ENCODE peak calls at places on chromosomes 13 and 19, in five cellular contexts. One of them, this sample, is unnamed.

GRCh38 chr13:43905435-43906031 is 25.8 kb downstream of the LACC1 start:
- DNase-seq in uterus: peak; percentile 18
- DNase-seq in CD8-positive, alpha-beta T cell: no peak
- DNase-seq in tibial nerve: no peak
- DNase-seq in brain microvascular endothelial cell: peak; percentile 60
- DNase-seq in this sample: no peak

GRCh38 chr13:73945371-73945770 is 188.8 kb downstream of the KLF12 start:
- DNase-seq in uterus: no peak
- DNase-seq in CD8-positive, alpha-beta T cell: no peak
- DNase-seq in tibial nerve: no peak
- DNase-seq in brain microvascular endothelial cell: no peak
- DNase-seq in this sample: no peak

GRCh38 chr13:55538424-55538823 is 1602.3 kb upstream of the PRR20A start:
- DNase-seq in uterus: no peak
- DNase-seq in CD8-positive, alpha-beta T cell: no peak
- DNase-seq in brain microvascular endothelial cell: no peak
- DNase-seq in tibial nerve: no peak
- DNase-seq in this sample: no peak

GRCh38 chr19:48837081-48837524 is 812 bp upstream of the HSD17B14 start:
- DNase-seq in tibial nerve: peak; percentile 62
- DNase-seq in uterus: peak; percentile 93
- DNase-seq in brain microvascular endothelial cell: peak; percentile 86
- DNase-seq in CD8-positive, alpha-beta T cell: peak; percentile 84
- DNase-seq in this sample: peak; percentile 93

GRCh38 chr19:52094526-52094925 is 1.0 kb downstream of the ZNF841 start:
- DNase-seq in brain microvascular endothelial cell: no peak
- DNase-seq in uterus: no peak
- DNase-seq in CD8-positive, alpha-beta T cell: no peak
- DNase-seq in tibial nerve: no peak
- DNase-seq in this sample: no peak

GRCh38 chr13:31773538-31773937 is 34.2 kb downstream of the RXFP2 start:
- DNase-seq in brain microvascular endothelial cell: peak; percentile 88
- DNase-seq in uterus: no peak
- DNase-seq in tibial nerve: no peak
- DNase-seq in CD8-positive, alpha-beta T cell: no peak
- DNase-seq in this sample: no peak

GRCh38 chr13:89066868-89067466 is 1395.8 kb downstream of the SLITRK5 start:
- DNase-seq in CD8-positive, alpha-beta T cell: no peak
- DNase-seq in tibial nerve: no peak
- DNase-seq in brain microvascular endothelial cell: no peak
- DNase-seq in uterus: no peak
- DNase-seq in this sample: no peak

GRCh38 chr19:3548594-3548993 is 8.8 kb downstream of the MFSD12 start:
- DNase-seq in brain microvascular endothelial cell: no peak
- DNase-seq in CD8-positive, alpha-beta T cell: no peak
- DNase-seq in uterus: no peak
- DNase-seq in tibial nerve: no peak
- DNase-seq in this sample: no peak

GRCh38 chr13:35903075-35903474 is 228.1 kb downstream of the DCLK1 start:
- DNase-seq in CD8-positive, alpha-beta T cell: no peak
- DNase-seq in brain microvascular endothelial cell: no peak
- DNase-seq in tibial nerve: no peak
- DNase-seq in uterus: no peak
- DNase-seq in this sample: no peak

GRCh38 chr13:113923376-113924063 is 50.4 kb downstream of the C13orf46 start:
- DNase-seq in brain microvascular endothelial cell: no peak
- DNase-seq in uterus: no peak
- DNase-seq in CD8-positive, alpha-beta T cell: peak; percentile 23
- DNase-seq in tibial nerve: peak; percentile 11
- DNase-seq in this sample: peak; percentile 40

GRCh38 chr13:84358601-84359000 is 476.3 kb upstream of the SLITRK1 start:
- DNase-seq in brain microvascular endothelial cell: no peak
- DNase-seq in CD8-positive, alpha-beta T cell: no peak
- DNase-seq in tibial nerve: no peak
- DNase-seq in uterus: no peak
- DNase-seq in this sample: no peak

GRCh38 chr13:24199016-24199415 is 38.5 kb downstream of the SPATA13 start:
- DNase-seq in tibial nerve: no peak
- DNase-seq in uterus: peak; percentile 56
- DNase-seq in brain microvascular endothelial cell: no peak
- DNase-seq in CD8-positive, alpha-beta T cell: no peak
- DNase-seq in this sample: no peak

GRCh38 chr19:4516939-4517300 is 1.4 kb downstream of the PLIN4 start:
- DNase-seq in tibial nerve: no peak
- DNase-seq in CD8-positive, alpha-beta T cell: no peak
- DNase-seq in brain microvascular endothelial cell: no peak
- DNase-seq in uterus: no peak
- DNase-seq in this sample: no peak

GRCh38 chr19:17579523-17580244 is 24.2 kb downstream of the COLGALT1 start:
- DNase-seq in brain microvascular endothelial cell: peak; percentile 40
- DNase-seq in tibial nerve: peak; percentile 61
- DNase-seq in uterus: peak; percentile 68
- DNase-seq in CD8-positive, alpha-beta T cell: no peak
- DNase-seq in this sample: no peak

GRCh38 chr13:43564941-43565340 is 221.8 kb downstream of the ENOX1 start:
- DNase-seq in tibial nerve: no peak
- DNase-seq in CD8-positive, alpha-beta T cell: no peak
- DNase-seq in brain microvascular endothelial cell: no peak
- DNase-seq in uterus: no peak
- DNase-seq in this sample: no peak

GRCh38 chr13:112904436-112904960 is 64.5 kb upstream of the MCF2L start:
- DNase-seq in tibial nerve: no peak
- DNase-seq in brain microvascular endothelial cell: no peak
- DNase-seq in CD8-positive, alpha-beta T cell: no peak
- DNase-seq in uterus: no peak
- DNase-seq in this sample: no peak

GRCh38 chr13:92175330-92175729 is 776.9 kb downstream of the GPC5 start:
- DNase-seq in uterus: no peak
- DNase-seq in CD8-positive, alpha-beta T cell: no peak
- DNase-seq in brain microvascular endothelial cell: peak; percentile 78
- DNase-seq in tibial nerve: no peak
- DNase-seq in this sample: no peak

GRCh38 chr19:29806098-29806866 is 5.5 kb upstream of the CCNE1 start:
- DNase-seq in brain microvascular endothelial cell: peak; percentile 32
- DNase-seq in uterus: no peak
- DNase-seq in CD8-positive, alpha-beta T cell: no peak
- DNase-seq in tibial nerve: no peak
- DNase-seq in this sample: no peak

GRCh38 chr19:46979103-46979769 is 40.4 kb upstream of the NPAS1 start:
- DNase-seq in CD8-positive, alpha-beta T cell: no peak
- DNase-seq in uterus: no peak
- DNase-seq in tibial nerve: no peak
- DNase-seq in brain microvascular endothelial cell: no peak
- DNase-seq in this sample: no peak

GRCh38 chr19:8468124-8468523 is 23.3 kb downstream of the HNRNPM start:
- DNase-seq in uterus: no peak
- DNase-seq in brain microvascular endothelial cell: no peak
- DNase-seq in CD8-positive, alpha-beta T cell: no peak
- DNase-seq in tibial nerve: no peak
- DNase-seq in this sample: no peak
- TF ChIP-seq CTCF in uterus: no peak
- TF ChIP-seq CTCF in brain microvascular endothelial cell: no peak
- TF ChIP-seq CTCF in CD8-positive, alpha-beta T cell: no peak
- TF ChIP-seq CTCF in tibial nerve: no peak
- TF ChIP-seq CTCF in this sample: no peak

GRCh38 chr19:2273356-2274184 is 8.4 kb downstream of the PEAK3 start:
- DNase-seq in brain microvascular endothelial cell: no peak
- DNase-seq in CD8-positive, alpha-beta T cell: peak; percentile 86
- DNase-seq in uterus: peak; percentile 77
- DNase-seq in tibial nerve: peak; percentile 45
- DNase-seq in this sample: peak; percentile 86
- H3K4me3 ChIP-seq in brain microvascular endothelial cell: peak overlapping the region; percentile 39
- H3K4me3 ChIP-seq in CD8-positive, alpha-beta T cell: peak overlapping the region; percentile 43
- H3K4me3 ChIP-seq in uterus: no peak overlapping the region
- H3K4me3 ChIP-seq in tibial nerve: peak overlapping the region; percentile 29
- H3K4me3 ChIP-seq in this sample: peak overlapping the region; percentile 97

GRCh38 chr19:34429553-34429952 is 1.4 kb downstream of the UBA2 start:
- DNase-seq in uterus: no peak
- DNase-seq in CD8-positive, alpha-beta T cell: no peak
- DNase-seq in brain microvascular endothelial cell: no peak
- DNase-seq in tibial nerve: no peak
- DNase-seq in this sample: no peak
- H3K27ac ChIP-seq in uterus: peak overlapping the region; percentile 33
- H3K27ac ChIP-seq in CD8-positive, alpha-beta T cell: no peak overlapping the region
- H3K27ac ChIP-seq in brain microvascular endothelial cell: no peak overlapping the region
- H3K27ac ChIP-seq in tibial nerve: peak overlapping the region; percentile 95
- H3K27ac ChIP-seq in this sample: peak overlapping the region; percentile 94

GRCh38 chr19:7494416-7495098 is 5.7 kb upstream of the PEX11G start:
- DNase-seq in tibial nerve: no peak
- DNase-seq in CD8-positive, alpha-beta T cell: no peak
- DNase-seq in brain microvascular endothelial cell: peak; percentile 43
- DNase-seq in uterus: no peak
- DNase-seq in this sample: no peak

GRCh38 chr19:7502552-7502951 is 13.4 kb upstream of the ZNF358 start:
- DNase-seq in brain microvascular endothelial cell: no peak
- DNase-seq in CD8-positive, alpha-beta T cell: no peak
- DNase-seq in tibial nerve: no peak
- DNase-seq in uterus: no peak
- DNase-seq in this sample: no peak

GRCh38 chr19:7492142-7493055 is 3.6 kb upstream of the PEX11G start:
- DNase-seq in brain microvascular endothelial cell: no peak
- DNase-seq in uterus: no peak
- DNase-seq in CD8-positive, alpha-beta T cell: no peak
- DNase-seq in tibial nerve: no peak
- DNase-seq in this sample: no peak

GRCh38 chr19:7500811-7501450 is 12.1 kb upstream of the PEX11G start:
- DNase-seq in brain microvascular endothelial cell: peak; percentile 39
- DNase-seq in uterus: no peak
- DNase-seq in CD8-positive, alpha-beta T cell: no peak
- DNase-seq in tibial nerve: no peak
- DNase-seq in this sample: no peak

DNA sequence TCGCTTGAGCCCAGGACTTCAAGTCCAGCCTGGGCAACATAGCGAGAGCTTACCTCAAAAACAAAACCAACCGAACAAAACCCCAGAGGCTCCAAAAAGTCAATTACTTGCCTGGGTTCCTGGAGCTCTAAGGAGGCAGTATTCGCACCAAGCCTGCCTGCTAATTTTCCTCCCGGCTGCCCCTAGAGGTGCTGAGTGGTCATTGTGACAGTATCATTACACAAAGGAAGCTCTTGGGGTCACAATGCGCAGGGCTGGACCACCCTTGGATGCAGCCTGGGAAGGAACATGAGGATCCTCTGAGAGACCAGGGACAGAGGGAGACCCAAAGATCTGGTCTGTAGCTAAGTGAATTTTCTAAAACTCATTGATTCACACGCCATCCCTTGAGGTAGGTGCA is 8.5 kb upstream of the PEX11G start:
- DNase-seq in uterus: no peak
- DNase-seq in brain microvascular endothelial cell: no peak
- DNase-seq in CD8-positive, alpha-beta T cell: no peak
- DNase-seq in tibial nerve: no peak
- DNase-seq in this sample: no peak
- TF ChIP-seq CTCF in uterus: no peak
- TF ChIP-seq CTCF in brain microvascular endothelial cell: peak; percentile 68
- TF ChIP-seq CTCF in CD8-positive, alpha-beta T cell: peak; percentile 14
- TF ChIP-seq CTCF in tibial nerve: no peak
- TF ChIP-seq CTCF in this sample: no peak

DNA sequence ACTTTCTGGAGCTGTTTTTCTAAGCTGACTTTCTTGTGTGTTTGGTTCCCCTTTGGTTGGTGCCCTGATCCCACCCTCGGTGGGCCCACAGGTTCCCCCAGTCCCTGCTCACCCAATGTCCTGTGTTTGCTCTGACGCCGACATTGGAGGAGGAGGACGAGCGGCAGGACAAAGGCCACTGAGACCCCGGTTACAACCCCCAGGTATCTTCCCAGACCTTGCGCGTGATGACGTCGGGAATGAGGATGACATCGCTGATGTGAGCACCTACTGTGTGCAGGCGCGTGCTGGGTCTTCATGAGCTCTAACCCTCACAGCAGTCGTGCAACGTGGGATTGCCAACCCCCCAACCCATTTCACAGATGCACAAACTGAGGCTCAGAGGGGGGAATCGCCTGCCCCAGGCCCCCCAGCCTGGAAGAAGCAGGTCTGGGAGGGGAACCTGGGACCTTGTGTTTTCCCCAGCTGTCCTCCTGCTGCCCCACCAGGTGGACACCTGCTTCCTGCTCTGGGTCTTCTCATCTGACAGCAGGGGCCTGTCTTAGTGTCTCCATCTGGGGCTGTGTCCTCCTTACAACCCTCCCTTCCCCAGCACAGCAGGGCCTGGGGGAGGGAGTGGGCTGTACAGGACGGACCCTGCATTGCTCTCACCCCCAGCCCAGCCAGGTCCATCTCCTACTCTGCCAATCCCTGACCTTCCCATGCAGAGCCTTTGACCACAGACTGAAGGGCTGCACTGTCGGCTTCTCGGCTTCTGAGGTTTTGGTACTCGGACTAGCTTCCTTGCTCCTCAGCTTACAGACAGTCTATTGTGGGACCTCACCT is 4.7 kb upstream of the LILRA6 start:
- DNase-seq in CD8-positive, alpha-beta T cell: no peak
- DNase-seq in brain microvascular endothelial cell: no peak
- DNase-seq in tibial nerve: no peak
- DNase-seq in uterus: no peak
- DNase-seq in this sample: peak; percentile 65
- H3K4me3 ChIP-seq in CD8-positive, alpha-beta T cell: no peak overlapping the region
- H3K4me3 ChIP-seq in brain microvascular endothelial cell: no peak overlapping the region
- H3K4me3 ChIP-seq in tibial nerve: no peak overlapping the region
- H3K4me3 ChIP-seq in uterus: no peak overlapping the region
- H3K4me3 ChIP-seq in this sample: no peak overlapping the region